ENCODE peak calls at places on chromosomes 16 and 17, in seven cellular contexts. G is SK-N-SH, L is NT2/D1, J is GM12878, E is HCT116, Y is K562, K is H1. P is an unnamed sample.

GRCh38 chr17:63659850-63660249 is 37.6 kb downstream of the MAP3K3 start:
- DNase-seq in G (no peak), L (no peak), J (no peak), E (no peak), Y (no peak), K (no peak), P (no peak)

GRCh38 chr17:10370209-10370608 is 2.6 kb downstream of the MYH13 start:
- DNase-seq in G (no peak), L (no peak), J (no peak), E (no peak), Y (no peak), K (no peak), P (no peak)

GRCh38 chr16:64982581-64982980 is 139.3 kb downstream of the CDH11 start:
- DNase-seq in G (no peak), L (no peak), J (no peak), E (no peak), Y (no peak), K (no peak), P (no peak)

GRCh38 chr16:28321700-28322411 is 29.5 kb downstream of the SBK1 start:
- DNase-seq in G (peak), L (peak), J (no peak), E (peak), Y (peak), K (peak), P (peak)

GRCh38 chr17:48642059-48642842 is 16.1 kb upstream of the HOXB9 start:
- DNase-seq in G (peak), L (no peak), J (no peak), E (no peak), Y (no peak), K (peak), P (no peak)

GRCh38 chr17:5773942-5774341 is 189.6 kb upstream of the NLRP1 start:
- DNase-seq in G (no peak), L (no peak), J (no peak), E (no peak), Y (no peak), K (no peak), P (no peak)

GRCh38 chr17:44608732-44609435 is 47.4 kb upstream of the MEIOC start:
- DNase-seq in G (peak), L (no peak), J (no peak), E (no peak), Y (no peak), K (no peak), P (peak)

GRCh38 chr16:59341368-59341767 is 607.3 kb upstream of the GOT2 start:
- DNase-seq in G (no peak), L (no peak), J (no peak), E (no peak), Y (no peak), K (no peak), P (no peak)

GRCh38 chr16:681746-682427 is 1.7 kb downstream of the STUB1 start:
- DNase-seq in G (no peak), L (no peak), J (no peak), E (no peak), Y (no peak), K (no peak), P (no peak)

GRCh38 chr16:84454611-84455010 is 49.8 kb downstream of the MEAK7 start:
- DNase-seq in G (no peak), L (no peak), J (no peak), E (no peak), Y (no peak), K (no peak), P (no peak)
- TF ChIP-seq YY1 in G (no peak), L (no peak), J (no peak), E (no peak), Y (no peak), K (no peak), P (no peak)

GRCh38 chr16:68000450-68000849 is 1.2 kb upstream of the DPEP2 start:
- DNase-seq in G (no peak), L (no peak), J (no peak), E (no peak), Y (no peak), K (no peak), P (no peak)
- H3K4me3 ChIP-seq in G (no peak), L (no peak), J (no peak), E (no peak), Y (no peak), K (no peak), P (no peak)

GRCh38 chr17:73882590-73882989 is 238.3 kb upstream of the SDK2 start:
- DNase-seq in G (no peak), L (no peak), J (no peak), E (no peak), Y (no peak), K (no peak), P (no peak)

GRCh38 chr17:73891001-73891400 is 246.8 kb upstream of the SDK2 start:
- DNase-seq in G (no peak), L (no peak), J (no peak), E (no peak), Y (no peak), K (no peak), P (no peak)

GRCh38 chr17:73888875-73889274 is 244.6 kb upstream of the SDK2 start:
- DNase-seq in G (no peak), L (no peak), J (no peak), E (no peak), Y (no peak), K (no peak), P (no peak)

GRCh38 chr17:73883175-73883574 is 238.9 kb upstream of the SDK2 start:
- DNase-seq in G (no peak), L (no peak), J (no peak), E (no peak), Y (no peak), K (no peak), P (no peak)

GRCh38 chr17:73887739-73888138 is 243.5 kb upstream of the SDK2 start:
- DNase-seq in G (no peak), L (no peak), J (no peak), E (no peak), Y (no peak), K (no peak), P (no peak)
- TF ChIP-seq YY1 in G (no peak), L (no peak), J (no peak), E (no peak), Y (no peak), K (no peak), P (no peak)

GRCh38 chr17:78836420-78837021 is 4.1 kb downstream of the USP36 start:
- DNase-seq in G (peak), L (no peak), J (no peak), E (no peak), Y (no peak), K (no peak), P (no peak)
- H3K4me3 ChIP-seq in G (no peak), L (no peak), J (no peak), E (no peak), Y (no peak), K (no peak), P (no peak)

GRCh38 chr16:24906199-24906808 is 60.5 kb downstream of the SLC5A11 start:
- DNase-seq in G (no peak), L (no peak), J (no peak), E (peak), Y (no peak), K (no peak), P (peak)
- TF ChIP-seq YY1 in G (no peak), L (no peak), J (no peak), E (no peak), Y (no peak), K (no peak), P (no peak)

DNA sequence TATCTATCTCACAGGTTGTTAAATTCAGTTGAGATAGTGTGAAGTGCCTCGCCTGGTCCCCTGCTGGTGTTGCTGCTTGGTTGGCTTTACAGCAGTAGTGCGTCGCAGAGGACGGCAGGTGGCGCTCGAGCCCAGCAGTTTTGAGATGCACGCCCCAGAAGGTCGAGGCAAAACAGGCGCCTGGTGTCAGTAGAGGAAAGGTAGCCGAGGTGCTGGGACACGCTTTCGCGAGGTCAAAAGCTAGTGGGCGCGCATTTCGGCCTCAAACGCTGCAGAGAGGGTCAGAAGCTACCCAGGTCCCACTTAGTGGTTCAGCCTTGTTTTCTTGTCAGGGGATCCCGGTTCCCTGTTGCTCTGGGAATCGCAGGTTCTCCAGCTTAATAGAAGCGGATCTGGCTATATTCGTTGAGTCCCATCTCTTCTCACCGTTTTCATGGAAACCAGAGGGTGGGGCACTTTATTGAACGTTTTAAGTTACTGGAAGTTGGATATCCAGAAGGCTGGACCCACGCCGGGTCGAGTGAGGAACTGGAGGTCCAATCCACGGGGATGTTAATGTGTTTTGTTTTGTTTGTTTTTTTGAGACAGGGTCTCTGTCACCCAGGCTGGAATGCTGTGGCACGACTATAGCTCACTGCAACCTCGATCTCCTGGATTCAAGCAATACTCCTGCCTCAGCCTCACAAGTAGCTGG is 10.3 kb upstream of the ZFP90 start:
- DNase-seq in G (peak), L (peak), J (peak), E (peak), Y (peak), K (peak), P (peak)
- H3K4me3 ChIP-seq in G (peak), L (no peak), J (no peak), E (no peak), Y (no peak), K (no peak), P (no peak)

GRCh38 chr16:83205896-83206295 is 579.1 kb downstream of the CDH13 start:
- DNase-seq in G (no peak), L (no peak), J (no peak), E (no peak), Y (no peak), K (no peak), P (no peak)

GRCh38 chr16:83199012-83199411 is 572.2 kb downstream of the CDH13 start:
- DNase-seq in G (no peak), L (no peak), J (no peak), E (no peak), Y (no peak), K (no peak), P (no peak)

DNA sequence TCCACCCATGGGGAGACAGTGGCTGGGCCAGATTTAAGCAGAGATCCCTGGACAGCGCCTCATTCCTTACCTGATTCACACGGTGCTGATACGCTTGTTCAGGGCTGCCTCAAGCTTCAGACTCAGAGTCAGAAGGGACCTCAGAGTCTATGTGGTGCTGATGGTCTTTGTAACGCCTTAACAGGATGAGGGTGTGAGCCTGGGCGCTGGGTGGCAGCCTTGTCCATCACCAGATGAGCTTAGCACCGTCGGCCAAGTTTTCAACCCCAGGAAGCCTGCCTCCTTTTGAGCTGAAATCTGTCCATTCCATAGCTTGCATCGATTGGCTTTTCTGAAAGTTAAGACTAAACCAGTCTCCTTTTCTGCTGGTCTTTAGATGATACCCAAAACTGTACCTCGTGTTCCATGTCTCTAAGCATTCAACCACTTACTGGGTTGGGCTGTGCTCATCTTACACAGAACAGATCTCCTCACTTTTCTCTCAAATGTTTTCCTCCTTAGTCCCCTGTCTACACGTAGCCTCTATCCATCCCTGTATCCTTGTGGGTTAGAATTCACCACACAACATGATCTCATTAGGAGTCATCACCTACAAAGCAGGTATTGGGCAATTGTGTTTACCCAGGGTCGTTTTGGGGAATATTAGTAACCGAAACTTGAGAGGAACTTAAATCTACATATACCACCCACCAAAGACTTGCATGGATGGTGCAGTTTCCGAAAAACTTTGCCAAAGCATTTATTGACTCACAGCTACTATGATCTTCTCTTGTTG is 573.4 kb downstream of the CDH13 start:
- DNase-seq in G (no peak), L (no peak), J (no peak), E (no peak), Y (no peak), K (no peak), P (no peak)
- TF ChIP-seq YY1 in G (no peak), L (no peak), J (no peak), E (no peak), Y (no peak), K (no peak), P (no peak)